ENCODE peak calls at places on chromosomes 1 and 21, in five cellular contexts. J is activated CD4-positive, alpha-beta T cell treated with anti-CD3 and anti-CD28 coated beads for 24 hours; Q is cardiac muscle cell; T is activated effector memory CD4-positive, alpha-beta T cell treated with anti-CD3 and anti-CD28 coated beads, Interleukin-2, amount 50 U/mL, for 16 hours; Z is iris pigment epithelial cell. G is an unnamed sample.

GRCh38 chr1:165894591-165894990 is 67.2 kb downstream of the UCK2 start:
- DNase-seq in J (no peak), Q (no peak), T (no peak), Z (no peak), G (no peak)

GRCh38 chr1:153538315-153538821 is 2.4 kb downstream of the S100A5 start:
- DNase-seq in J (no peak), Q (peak; percentile 51), T (no peak), Z (no peak), G (no peak)

GRCh38 chr1:203148127-203148526 is 20.6 kb downstream of the ADORA1 start:
- DNase-seq in J (no peak), Q (no peak), T (no peak), Z (no peak), G (no peak)

GRCh38 chr1:224180783-224181452 is 2.1 kb upstream of the DEGS1 start:
- DNase-seq in J (no peak), Q (no peak), T (peak; percentile 60), Z (no peak), G (no peak)

GRCh38 chr1:203526572-203526971 is 32.6 kb downstream of the OPTC start:
- DNase-seq in J (no peak), Q (no peak), T (no peak), Z (no peak), G (no peak)

GRCh38 chr1:61241411-61241838 is 159.1 kb downstream of the NFIA start:
- DNase-seq in J (no peak), Q (no peak), T (no peak), Z (no peak), G (peak; percentile 83)

GRCh38 chr1:54516249-54516920 is 31.6 kb upstream of the ACOT11 start:
- DNase-seq in J (no peak), Q (no peak), T (no peak), Z (no peak), G (no peak)

GRCh38 chr1:27145934-27146354 is 9.0 kb downstream of the SLC9A1 start:
- DNase-seq in J (no peak), Q (no peak), T (no peak), Z (peak; percentile 97), G (no peak)

GRCh38 chr1:245546875-245547274 is 392.1 kb downstream of the KIF26B start:
- DNase-seq in J (no peak), Q (no peak), T (no peak), Z (no peak), G (no peak)

GRCh38 chr1:208219659-208220282 is 24.4 kb downstream of the PLXNA2 start:
- DNase-seq in J (no peak), Q (peak; percentile 71), T (no peak), Z (peak; percentile 87), G (peak; percentile 85)

GRCh38 chr1:26970810-26971209 is 10.5 kb upstream of the KDF1 start:
- DNase-seq in J (no peak), Q (no peak), T (no peak), Z (no peak), G (no peak)

GRCh38 chr1:116226017-116226416 is 114.8 kb downstream of the MAB21L3 start:
- DNase-seq in J (no peak), Q (no peak), T (no peak), Z (no peak), G (no peak)

GRCh38 chr1:76862447-76862846 is 4.8 kb upstream of the ST6GALNAC5 start:
- DNase-seq in J (no peak), Q (no peak), T (no peak), Z (peak; percentile 88), G (no peak)

GRCh38 chr1:41520951-41521742 is 36.7 kb upstream of the EDN2 start:
- DNase-seq in J (no peak), Q (no peak), T (no peak), Z (no peak), G (peak; percentile 33)

GRCh38 chr1:95532335-95532734 is 298.3 kb downstream of the RWDD3 start:
- DNase-seq in J (no peak), Q (no peak), T (no peak), Z (no peak), G (no peak)

GRCh38 chr1:248811514-248812490 is 13.9 kb downstream of the SH3BP5L start:
- DNase-seq in J (no peak), Q (no peak), T (peak; percentile 58), Z (no peak), G (peak; percentile 60)

GRCh38 chr1:155834296-155834926 is 22.6 kb downstream of the GON4L start:
- DNase-seq in J (no peak), Q (peak; percentile 1), T (no peak), Z (peak; percentile 76), G (no peak)

GRCh38 chr1:235741294-235741693 is 91.7 kb upstream of the GNG4 start:
- DNase-seq in J (no peak), Q (no peak), T (no peak), Z (peak; percentile 92), G (no peak)

GRCh38 chr1:245216356-245217110 is 61.7 kb downstream of the KIF26B start:
- DNase-seq in J (no peak), Q (no peak), T (no peak), Z (peak; percentile 8), G (no peak)

GRCh38 chr1:198933506-198933905 is 294.7 kb downstream of the PTPRC start:
- DNase-seq in J (no peak), Q (no peak), T (no peak), Z (no peak), G (no peak)

GRCh38 chr1:119007672-119008482 is 19.7 kb upstream of the TBX15 start:
- DNase-seq in J (no peak), Q (no peak), T (no peak), Z (no peak), G (no peak)

GRCh38 chr1:221449801-221450470 is 292.0 kb downstream of the DUSP10 start:
- DNase-seq in J (no peak), Q (no peak), T (no peak), Z (peak; percentile 69), G (no peak)

GRCh38 chr21:28554660-28555475 is 437.8 kb downstream of the LTN1 start:
- DNase-seq in J (no peak), Q (no peak), T (no peak), Z (peak; percentile 58), G (no peak)

GRCh38 chr1:107877092-107877491 is 87.9 kb downstream of the VAV3 start:
- DNase-seq in J (no peak), Q (no peak), T (no peak), Z (peak; percentile 42), G (no peak)

GRCh38 chr1:2650967-2651645 is 18.3 kb upstream of the MMEL1 start:
- DNase-seq in J (no peak), Q (no peak), T (peak; percentile 58), Z (no peak), G (peak; percentile 0)

GRCh38 chr1:20355101-20355827 is 64.6 kb downstream of the VWA5B1 start:
- DNase-seq in J (no peak), Q (no peak), T (peak; percentile 53), Z (no peak), G (no peak)

G was measured in right cardiac atrium.